ENCODE peak calls at places on chromosome 11, in nine cellular contexts. T, A, S, C, U, K, V, N and O are unnamed samples.

GRCh38 chr11:110133182-110133581 is 40.0 kb downstream of the ZC3H12C start:
- DNase-seq in S (no peak), C (no peak), T (no peak), K (no peak), A (no peak), N (no peak), U (no peak), V (no peak), O (no peak)

GRCh38 chr11:122598971-122599370 is 56.6 kb upstream of the UBASH3B start:
- DNase-seq in N (no peak), C (no peak), K (no peak), T (no peak), S (no peak), V (no peak), U (no peak), A (no peak), O (no peak)

GRCh38 chr11:105825141-105825540 is 196.9 kb downstream of the MSANTD4 start:
- DNase-seq in K (no peak), C (no peak), U (no peak), N (no peak), V (no peak), S (no peak), T (no peak), A (no peak), O (no peak)

GRCh38 chr11:103681855-103682254 is 354.6 kb upstream of the DDI1 start:
- DNase-seq in U (no peak), T (no peak), N (no peak), K (no peak), C (no peak), V (no peak), A (no peak), S (no peak), O (no peak)

GRCh38 chr11:2857276-2857675 is 28.3 kb downstream of the CDKN1C start:
- DNase-seq in T (no peak), C (no peak), U (no peak), K (no peak), V (no peak), S (no peak), N (no peak), A (no peak), O (no peak)

GRCh38 chr11:94330789-94331188 is 26.4 kb downstream of the IZUMO1R start:
- DNase-seq in A (no peak), V (no peak), T (no peak), C (no peak), U (no peak), S (no peak), N (no peak), K (no peak), O (no peak)

GRCh38 chr11:64251986-64252837 is 882 bp downstream of the PLCB3 start:
- DNase-seq in V (peak), A (peak), S (peak), U (no peak), C (no peak), N (no peak), T (no peak), K (no peak), O (peak)

GRCh38 chr11:102293873-102294601 is 23.2 kb upstream of the BIRC3 start:
- DNase-seq in V (no peak), S (no peak), K (no peak), T (no peak), A (peak), N (peak), U (peak), C (no peak), O (peak)

GRCh38 chr11:12815150-12815523 is 140.9 kb downstream of the TEAD1 start:
- DNase-seq in K (no peak), T (no peak), A (no peak), V (no peak), U (no peak), S (no peak), C (no peak), N (no peak), O (no peak)

GRCh38 chr11:118929496-118930151 is 3.9 kb upstream of the BCL9L start:
- DNase-seq in V (peak), S (peak), N (peak), A (peak), T (no peak), U (peak), C (peak), K (peak), O (peak)

GRCh38 chr11:76592961-76593360 is 77.6 kb downstream of the LRRC32 start:
- DNase-seq in K (no peak), V (no peak), S (no peak), C (no peak), N (no peak), U (no peak), T (no peak), A (no peak), O (peak)

GRCh38 chr11:16897460-16898061 is 116.7 kb downstream of the PLEKHA7 start:
- DNase-seq in A (no peak), C (no peak), U (no peak), N (no peak), K (no peak), S (no peak), V (no peak), T (no peak), O (no peak)

GRCh38 chr11:8063319-8063718 is 17.7 kb upstream of the TUB start:
- DNase-seq in V (no peak), K (no peak), S (no peak), T (no peak), N (no peak), U (no peak), C (no peak), A (no peak), O (no peak)

GRCh38 chr11:47357985-47358730 is 5.7 kb upstream of the MYBPC3 start:
- DNase-seq in N (no peak), C (no peak), U (no peak), T (no peak), S (peak), A (no peak), V (no peak), K (no peak), O (no peak)

GRCh38 chr11:72209101-72209500 is 7.5 kb upstream of the FOLR2 start:
- DNase-seq in V (no peak), A (peak), C (no peak), S (no peak), T (no peak), U (no peak), N (no peak), K (no peak), O (no peak)

GRCh38 chr11:131867457-131868257 is 497.2 kb downstream of the NTM start:
- DNase-seq in A (peak), V (peak), T (no peak), N (no peak), C (peak), K (peak), U (no peak), S (no peak), O (peak)

GRCh38 chr11:65013130-65013691 is 749 bp upstream of the ARL2 start:
- DNase-seq in V (peak), N (no peak), K (peak), A (peak), U (peak), T (no peak), C (peak), S (peak), O (peak)

GRCh38 chr11:83272627-83273026 is 13.5 kb downstream of the CCDC90B start:
- DNase-seq in K (no peak), N (no peak), A (peak), S (no peak), U (no peak), T (no peak), V (no peak), C (no peak), O (no peak)